ENCODE peak calls at places on chromosomes 13 and 19, in four cellular contexts. S is RKO, W is neuronal stem cell, C is GM10248. Z is an unnamed sample.

GRCh38 chr19:2026770-2027169 is 11.3 kb upstream of the BTBD2 start:
- DNase-seq in S (no peak), W (no peak), C (no peak), Z (no peak)

GRCh38 chr13:94967183-94968039 is 255.1 kb upstream of the SOX21 start:
- DNase-seq in S (no peak), W (peak), C (peak), Z (no peak)

GRCh38 chr19:58003153-58003828 is 671 bp upstream of the ZNF606 start:
- DNase-seq in S (no peak), W (no peak), C (no peak), Z (no peak)

GRCh38 chr19:8196271-8196908 is 12.8 kb upstream of the CERS4 start:
- DNase-seq in S (no peak), W (no peak), C (no peak), Z (no peak)

GRCh38 chr19:54388001-54388802 is 23.5 kb upstream of the LAIR1 start:
- DNase-seq in S (no peak), W (no peak), C (peak), Z (peak)

GRCh38 chr13:100535401-100536135 is 53.0 kb downstream of the GGACT start:
- DNase-seq in S (no peak), W (no peak), C (no peak), Z (no peak)

GRCh38 chr19:35021016-35021415 is 9.3 kb upstream of the SCN1B start:
- DNase-seq in S (no peak), W (no peak), C (no peak), Z (no peak)

GRCh38 chr19:369256-369655 is 24.7 kb upstream of the MIER2 start:
- DNase-seq in S (no peak), W (no peak), C (no peak), Z (no peak)

GRCh38 chr19:49057636-49058234 is at the start of gene CGB7:
- DNase-seq in S (no peak), W (peak), C (no peak), Z (peak)

GRCh38 chr19:52638601-52639000 is 446 bp upstream of the ZNF83 start:
- DNase-seq in S (peak), W (no peak), C (peak), Z (no peak)

GRCh38 chr19:11444059-11444458 is 8.6 kb downstream of the PRKCSH start:
- DNase-seq in S (no peak), W (no peak), C (no peak), Z (no peak)

GRCh38 chr13:105643966-105644365 is 891.5 kb downstream of the EFNB2 start:
- DNase-seq in S (no peak), W (no peak), C (no peak), Z (no peak)

GRCh38 chr19:31715249-31715944 is 366.2 kb upstream of the TSHZ3 start:
- DNase-seq in S (no peak), W (no peak), C (no peak), Z (no peak)

GRCh38 chr19:15840833-15841232 is 25.4 kb upstream of the OR10H1 start:
- DNase-seq in S (no peak), W (no peak), C (no peak), Z (no peak)

GRCh38 chr19:10270180-10270615 is 722 bp upstream of the ICAM1 start:
- DNase-seq in S (peak), W (no peak), C (peak), Z (peak)

GRCh38 chr13:90281709-90282108 is 1065.8 kb upstream of the MIR17HG start:
- DNase-seq in S (no peak), W (no peak), C (no peak), Z (no peak)

GRCh38 chr13:58858870-58859371 is 1227.4 kb downstream of the PCDH17 start:
- DNase-seq in S (no peak), W (no peak), C (no peak), Z (no peak)

GRCh38 chr13:33150146-33150545 is 133.9 kb downstream of the KL start:
- DNase-seq in S (no peak), W (no peak), C (no peak), Z (no peak)

GRCh38 chr13:20353973-20354372 is 121.9 kb upstream of the GJB6 start:
- DNase-seq in S (peak), W (no peak), C (no peak), Z (no peak)

GRCh38 chr13:64414381-64414780 is 2815.8 kb downstream of the PCDH9 start:
- DNase-seq in S (no peak), W (no peak), C (no peak), Z (no peak)

GRCh38 chr13:54513254-54513653 is 1484.6 kb downstream of the OLFM4 start:
- DNase-seq in S (no peak), W (no peak), C (no peak), Z (no peak)

GRCh38 chr19:38233740-38234251 is 9.8 kb upstream of the DPF1 start:
- DNase-seq in S (peak), W (peak), C (peak), Z (peak)